ENCODE peak calls at places on chromosomes 11 and 22, in seven cellular contexts. One of them, this sample, is unnamed.

GRCh38 chr22:35462558-35463230 is 62.8 kb downstream of the MCM5 start:
- DNase-seq in PC-3: no peak
- DNase-seq in HFF-Myc: no peak
- DNase-seq in tibial artery: no peak
- DNase-seq in left ventricle myocardium inferior: no peak
- DNase-seq in A549: no peak
- DNase-seq in uterus: no peak
- DNase-seq in this sample: no peak

GRCh38 chr22:38959574-38959973 is 2.2 kb downstream of the APOBEC3A start:
- DNase-seq in tibial artery: no peak
- DNase-seq in HFF-Myc: no peak
- DNase-seq in left ventricle myocardium inferior: no peak
- DNase-seq in uterus: no peak
- DNase-seq in PC-3: no peak
- DNase-seq in A549: no peak
- DNase-seq in this sample: no peak

GRCh38 chr22:20391222-20391621 is 2.7 kb upstream of the ZNF74 start:
- DNase-seq in uterus: no peak
- DNase-seq in tibial artery: no peak
- DNase-seq in left ventricle myocardium inferior: no peak
- DNase-seq in PC-3: no peak
- DNase-seq in A549: no peak
- DNase-seq in HFF-Myc: no peak
- DNase-seq in this sample: no peak

GRCh38 chr11:70854201-70854600 is 398.2 kb downstream of the SHANK2 start:
- DNase-seq in uterus: no peak
- DNase-seq in PC-3: no peak
- DNase-seq in tibial artery: no peak
- DNase-seq in left ventricle myocardium inferior: no peak
- DNase-seq in A549: no peak
- DNase-seq in HFF-Myc: no peak
- DNase-seq in this sample: no peak

GRCh38 chr11:27040302-27041115 is at the start of gene BBOX1:
- DNase-seq in uterus: peak
- DNase-seq in PC-3: no peak
- DNase-seq in HFF-Myc: no peak
- DNase-seq in tibial artery: no peak
- DNase-seq in left ventricle myocardium inferior: no peak
- DNase-seq in A549: no peak
- DNase-seq in this sample: no peak

GRCh38 chr11:44829838-44830237 is 103.1 kb downstream of the TSPAN18 start:
- DNase-seq in uterus: no peak
- DNase-seq in A549: no peak
- DNase-seq in HFF-Myc: no peak
- DNase-seq in tibial artery: no peak
- DNase-seq in PC-3: no peak
- DNase-seq in left ventricle myocardium inferior: no peak
- DNase-seq in this sample: no peak

GRCh38 chr11:84322211-84322610 is 1036.0 kb upstream of the CCDC90B start:
- DNase-seq in A549: no peak
- DNase-seq in PC-3: no peak
- DNase-seq in uterus: no peak
- DNase-seq in left ventricle myocardium inferior: no peak
- DNase-seq in tibial artery: no peak
- DNase-seq in HFF-Myc: no peak
- DNase-seq in this sample: no peak

GRCh38 chr11:117888140-117888561 is 11.7 kb upstream of the FXYD6 start:
- DNase-seq in tibial artery: no peak
- DNase-seq in left ventricle myocardium inferior: no peak
- DNase-seq in uterus: no peak
- DNase-seq in HFF-Myc: no peak
- DNase-seq in PC-3: no peak
- DNase-seq in A549: no peak
- DNase-seq in this sample: no peak

GRCh38 chr22:42270178-42270511 is 308 bp downstream of the TCF20 start:
- DNase-seq in left ventricle myocardium inferior: no peak
- DNase-seq in uterus: no peak
- DNase-seq in tibial artery: peak
- DNase-seq in PC-3: peak
- DNase-seq in HFF-Myc: no peak
- DNase-seq in A549: no peak
- DNase-seq in this sample: no peak

GRCh38 chr11:47403135-47403534 is 5.3 kb upstream of the SLC39A13 start:
- DNase-seq in PC-3: no peak
- DNase-seq in left ventricle myocardium inferior: no peak
- DNase-seq in HFF-Myc: no peak
- DNase-seq in uterus: no peak
- DNase-seq in A549: no peak
- DNase-seq in tibial artery: peak
- DNase-seq in this sample: no peak

GRCh38 chr11:132539590-132540368 is 992.5 kb downstream of the OPCML start:
- DNase-seq in uterus: no peak
- DNase-seq in PC-3: no peak
- DNase-seq in A549: no peak
- DNase-seq in HFF-Myc: no peak
- DNase-seq in tibial artery: no peak
- DNase-seq in left ventricle myocardium inferior: no peak
- DNase-seq in this sample: no peak

GRCh38 chr11:10348650-10349280 is 43.9 kb downstream of the ADM start:
- DNase-seq in left ventricle myocardium inferior: no peak
- DNase-seq in tibial artery: no peak
- DNase-seq in uterus: no peak
- DNase-seq in PC-3: peak
- DNase-seq in A549: no peak
- DNase-seq in HFF-Myc: no peak
- DNase-seq in this sample: no peak

GRCh38 chr11:120680322-120680721 is 168.8 kb downstream of the GRIK4 start:
- DNase-seq in uterus: no peak
- DNase-seq in PC-3: peak
- DNase-seq in A549: no peak
- DNase-seq in HFF-Myc: no peak
- DNase-seq in left ventricle myocardium inferior: no peak
- DNase-seq in tibial artery: no peak
- DNase-seq in this sample: no peak

GRCh38 chr11:109853156-109853776 is 239.9 kb upstream of the ZC3H12C start:
- DNase-seq in tibial artery: no peak
- DNase-seq in uterus: no peak
- DNase-seq in A549: no peak
- DNase-seq in left ventricle myocardium inferior: no peak
- DNase-seq in HFF-Myc: peak
- DNase-seq in PC-3: peak
- DNase-seq in this sample: peak

GRCh38 chr11:111285205-111286079 is 12.9 kb upstream of the POU2AF3 start:
- DNase-seq in uterus: no peak
- DNase-seq in HFF-Myc: no peak
- DNase-seq in left ventricle myocardium inferior: no peak
- DNase-seq in tibial artery: no peak
- DNase-seq in A549: no peak
- DNase-seq in PC-3: no peak
- DNase-seq in this sample: no peak

GRCh38 chr22:24975813-24976341 is 23.4 kb downstream of the KIAA1671 start:
- DNase-seq in HFF-Myc: no peak
- DNase-seq in left ventricle myocardium inferior: peak
- DNase-seq in tibial artery: peak
- DNase-seq in PC-3: no peak
- DNase-seq in A549: no peak
- DNase-seq in uterus: peak
- DNase-seq in this sample: peak

GRCh38 chr11:59560290-59560701 is 49.0 kb downstream of the OR4D9 start:
- DNase-seq in tibial artery: peak
- DNase-seq in PC-3: peak
- DNase-seq in left ventricle myocardium inferior: no peak
- DNase-seq in A549: no peak
- DNase-seq in uterus: peak
- DNase-seq in HFF-Myc: peak
- DNase-seq in this sample: peak

GRCh38 chr11:103907548-103908455 is 128.6 kb upstream of the DDI1 start:
- DNase-seq in A549: no peak
- DNase-seq in HFF-Myc: no peak
- DNase-seq in left ventricle myocardium inferior: no peak
- DNase-seq in tibial artery: no peak
- DNase-seq in PC-3: peak
- DNase-seq in uterus: no peak
- DNase-seq in this sample: no peak

GRCh38 chr22:26669060-26669481 is 11.7 kb downstream of the MIAT start:
- DNase-seq in A549: no peak
- DNase-seq in tibial artery: no peak
- DNase-seq in PC-3: peak
- DNase-seq in left ventricle myocardium inferior: no peak
- DNase-seq in uterus: no peak
- DNase-seq in HFF-Myc: peak
- DNase-seq in this sample: peak

GRCh38 chr11:35427158-35427557 is 7.8 kb upstream of the SLC1A2 start:
- DNase-seq in left ventricle myocardium inferior: peak
- DNase-seq in uterus: no peak
- DNase-seq in PC-3: no peak
- DNase-seq in A549: no peak
- DNase-seq in HFF-Myc: no peak
- DNase-seq in tibial artery: no peak
- DNase-seq in this sample: no peak

GRCh38 chr11:73570415-73571114 is 27.3 kb downstream of the FAM168A start:
- DNase-seq in HFF-Myc: no peak
- DNase-seq in tibial artery: no peak
- DNase-seq in A549: no peak
- DNase-seq in left ventricle myocardium inferior: no peak
- DNase-seq in PC-3: peak
- DNase-seq in uterus: no peak
- DNase-seq in this sample: no peak

GRCh38 chr11:68677432-68677831 is 6.9 kb upstream of the GAL start:
- DNase-seq in PC-3: peak
- DNase-seq in left ventricle myocardium inferior: peak
- DNase-seq in uterus: no peak
- DNase-seq in tibial artery: no peak
- DNase-seq in A549: peak
- DNase-seq in HFF-Myc: peak
- DNase-seq in this sample: no peak

GRCh38 chr11:124670732-124671131 is 2.8 kb downstream of the SIAE start:
- DNase-seq in tibial artery: no peak
- DNase-seq in PC-3: peak
- DNase-seq in HFF-Myc: no peak
- DNase-seq in uterus: no peak
- DNase-seq in A549: no peak
- DNase-seq in left ventricle myocardium inferior: no peak
- DNase-seq in this sample: peak

GRCh38 chr11:12216542-12217422 is 106.4 kb downstream of the MICAL2 start:
- DNase-seq in left ventricle myocardium inferior: peak
- DNase-seq in A549: no peak
- DNase-seq in tibial artery: no peak
- DNase-seq in HFF-Myc: no peak
- DNase-seq in PC-3: no peak
- DNase-seq in uterus: no peak
- DNase-seq in this sample: peak

GRCh38 chr11:120248551-120249278 is 8.8 kb downstream of the POU2F3 start:
- DNase-seq in A549: no peak
- DNase-seq in HFF-Myc: no peak
- DNase-seq in left ventricle myocardium inferior: no peak
- DNase-seq in tibial artery: no peak
- DNase-seq in uterus: no peak
- DNase-seq in PC-3: peak
- DNase-seq in this sample: peak

GRCh38 chr11:108019870-108020540 is 11.3 kb downstream of the CUL5 start:
- DNase-seq in left ventricle myocardium inferior: no peak
- DNase-seq in PC-3: no peak
- DNase-seq in HFF-Myc: no peak
- DNase-seq in A549: no peak
- DNase-seq in uterus: no peak
- DNase-seq in tibial artery: no peak
- DNase-seq in this sample: peak

GRCh38 chr11:75427181-75427580 is 5.8 kb downstream of the KLHL35 start:
- DNase-seq in uterus: no peak
- DNase-seq in A549: no peak
- DNase-seq in HFF-Myc: no peak
- DNase-seq in left ventricle myocardium inferior: no peak
- DNase-seq in PC-3: no peak
- DNase-seq in tibial artery: no peak
- DNase-seq in this sample: no peak

DNA sequence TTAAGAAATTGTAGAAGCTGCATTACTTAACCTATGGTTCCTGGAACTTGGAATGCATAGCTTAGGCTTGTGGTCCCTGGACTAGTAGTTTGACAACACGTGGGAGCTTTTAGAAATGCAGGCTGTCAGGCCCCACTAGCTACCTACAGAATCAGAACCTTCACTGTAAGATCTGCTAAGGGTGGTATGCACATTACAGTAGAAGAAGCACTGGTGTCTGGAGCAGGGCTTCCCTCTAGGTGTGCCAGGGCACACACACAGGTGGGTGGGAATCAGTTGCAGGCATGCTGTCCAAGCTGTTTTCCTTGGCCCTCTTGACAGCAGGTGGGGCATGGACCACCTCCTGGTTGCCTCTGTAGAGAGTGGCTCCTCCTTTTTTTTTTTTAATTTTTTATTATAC is 8.8 kb downstream of the NNMT start:
- DNase-seq in left ventricle myocardium inferior: no peak
- DNase-seq in HFF-Myc: no peak
- DNase-seq in A549: no peak
- DNase-seq in uterus: no peak
- DNase-seq in PC-3: no peak
- DNase-seq in tibial artery: no peak
- DNase-seq in this sample: peak
- TF ChIP-seq CTCF in left ventricle myocardium inferior: no peak
- TF ChIP-seq CTCF in HFF-Myc: no peak
- TF ChIP-seq CTCF in A549: no peak
- TF ChIP-seq CTCF in uterus: no peak
- TF ChIP-seq CTCF in PC-3: no peak
- TF ChIP-seq CTCF in tibial artery: no peak
- TF ChIP-seq CTCF in this sample: no peak

DNA sequence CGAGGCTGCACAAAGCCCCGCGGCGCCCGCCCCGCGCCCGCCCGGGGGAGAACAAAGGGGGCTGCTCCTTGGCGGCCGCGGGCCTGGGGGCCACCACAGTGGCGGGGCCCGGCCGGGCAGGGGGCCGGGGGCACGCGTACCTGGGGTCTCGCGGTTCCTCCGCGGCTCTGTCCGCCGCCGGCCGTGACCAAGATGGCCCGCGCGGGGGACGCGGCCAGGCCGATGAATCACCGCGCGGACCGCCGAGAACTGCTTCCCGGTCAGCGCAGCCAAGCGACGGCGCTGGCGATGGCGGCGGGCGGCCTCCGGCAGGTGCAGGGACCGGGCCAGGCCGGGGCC is at the start of gene RTL6:
- DNase-seq in uterus: no peak
- DNase-seq in PC-3: no peak
- DNase-seq in HFF-Myc: no peak
- DNase-seq in tibial artery: no peak
- DNase-seq in A549: no peak
- DNase-seq in left ventricle myocardium inferior: no peak
- DNase-seq in this sample: no peak
- H3K4me3 ChIP-seq in uterus: peak
- H3K4me3 ChIP-seq in PC-3: peak
- H3K4me3 ChIP-seq in HFF-Myc: peak
- H3K4me3 ChIP-seq in tibial artery: peak
- H3K4me3 ChIP-seq in A549: peak
- H3K4me3 ChIP-seq in left ventricle myocardium inferior: peak
- H3K4me3 ChIP-seq in this sample: peak

GRCh38 chr11:102683277-102683676 is 22.3 kb downstream of the MMP27 start:
- DNase-seq in left ventricle myocardium inferior: no peak
- DNase-seq in tibial artery: no peak
- DNase-seq in uterus: no peak
- DNase-seq in A549: no peak
- DNase-seq in HFF-Myc: no peak
- DNase-seq in PC-3: peak
- DNase-seq in this sample: no peak
- TF ChIP-seq CTCF in left ventricle myocardium inferior: no peak
- TF ChIP-seq CTCF in tibial artery: no peak
- TF ChIP-seq CTCF in uterus: no peak
- TF ChIP-seq CTCF in A549: no peak
- TF ChIP-seq CTCF in HFF-Myc: peak
- TF ChIP-seq CTCF in PC-3: peak
- TF ChIP-seq CTCF in this sample: no peak

GRCh38 chr11:77040401-77040777 is 6.2 kb downstream of the B3GNT6 start:
- DNase-seq in HFF-Myc: no peak
- DNase-seq in uterus: no peak
- DNase-seq in A549: no peak
- DNase-seq in left ventricle myocardium inferior: no peak
- DNase-seq in tibial artery: no peak
- DNase-seq in PC-3: no peak
- DNase-seq in this sample: no peak
- H3K4me3 ChIP-seq in HFF-Myc: no peak
- H3K4me3 ChIP-seq in uterus: no peak
- H3K4me3 ChIP-seq in A549: no peak
- H3K4me3 ChIP-seq in left ventricle myocardium inferior: peak
- H3K4me3 ChIP-seq in tibial artery: no peak
- H3K4me3 ChIP-seq in PC-3: no peak
- H3K4me3 ChIP-seq in this sample: no peak